ENCODE peak calls at places on chromosomes 4 and X, in eight cellular contexts. One of them, this sample, is unnamed.

GRCh38 chr4:152010680-152011079 is 249.9 kb upstream of the GATB start:
- DNase-seq in GM23338: peak; percentile 17
- DNase-seq in A549: no peak
- DNase-seq in GM12878: no peak
- DNase-seq in SK-N-SH: no peak
- DNase-seq in HepG2: no peak
- DNase-seq in K562: no peak
- DNase-seq in HCT116: no peak
- DNase-seq in this sample: no peak

GRCh38 chrX:109635151-109635550 is 10.2 kb upstream of the KCNE5 start:
- DNase-seq in SK-N-SH: peak; percentile 32
- DNase-seq in K562: peak; percentile 34
- DNase-seq in HepG2: no peak
- DNase-seq in GM12878: no peak
- DNase-seq in HCT116: no peak
- DNase-seq in A549: peak; percentile 15
- DNase-seq in GM23338: peak; percentile 29
- DNase-seq in this sample: peak; percentile 4

GRCh38 chr4:165631208-165631894 is 241.7 kb upstream of the TLL1 start:
- DNase-seq in GM23338: no peak
- DNase-seq in HepG2: no peak
- DNase-seq in A549: no peak
- DNase-seq in HCT116: no peak
- DNase-seq in SK-N-SH: no peak
- DNase-seq in K562: no peak
- DNase-seq in GM12878: no peak
- DNase-seq in this sample: no peak

GRCh38 chr4:69818060-69818639 is 41.8 kb downstream of the SULT1E1 start:
- DNase-seq in SK-N-SH: no peak
- DNase-seq in HCT116: no peak
- DNase-seq in GM12878: no peak
- DNase-seq in GM23338: no peak
- DNase-seq in K562: no peak
- DNase-seq in HepG2: no peak
- DNase-seq in A549: no peak
- DNase-seq in this sample: no peak

GRCh38 chrX:10110316-10110932 is 46.4 kb upstream of the CLCN4 start:
- DNase-seq in HepG2: no peak
- DNase-seq in HCT116: no peak
- DNase-seq in GM23338: no peak
- DNase-seq in A549: no peak
- DNase-seq in GM12878: no peak
- DNase-seq in K562: no peak
- DNase-seq in SK-N-SH: no peak
- DNase-seq in this sample: no peak

GRCh38 chr4:123554263-123554662 is 157.7 kb downstream of the SPRY1 start:
- DNase-seq in SK-N-SH: no peak
- DNase-seq in HCT116: no peak
- DNase-seq in GM23338: no peak
- DNase-seq in HepG2: no peak
- DNase-seq in GM12878: no peak
- DNase-seq in K562: no peak
- DNase-seq in A549: no peak
- DNase-seq in this sample: no peak

GRCh38 chrX:47145408-47146120 is 543 bp downstream of the RBM10 start:
- DNase-seq in A549: no peak
- DNase-seq in SK-N-SH: peak; percentile 71
- DNase-seq in GM23338: no peak
- DNase-seq in HCT116: no peak
- DNase-seq in K562: peak; percentile 13
- DNase-seq in HepG2: no peak
- DNase-seq in GM12878: no peak
- DNase-seq in this sample: no peak

GRCh38 chrX:140815868-140816267 is 106.3 kb downstream of the LINC00632 start:
- DNase-seq in K562: no peak
- DNase-seq in A549: no peak
- DNase-seq in GM12878: no peak
- DNase-seq in GM23338: no peak
- DNase-seq in HCT116: no peak
- DNase-seq in SK-N-SH: no peak
- DNase-seq in HepG2: no peak
- DNase-seq in this sample: peak; percentile 2

GRCh38 chrX:110008001-110008635 is 5.2 kb downstream of the TMEM164 start:
- DNase-seq in HepG2: no peak
- DNase-seq in HCT116: no peak
- DNase-seq in SK-N-SH: peak; percentile 45
- DNase-seq in GM23338: no peak
- DNase-seq in GM12878: no peak
- DNase-seq in A549: no peak
- DNase-seq in K562: no peak
- DNase-seq in this sample: no peak

GRCh38 chrX:73262991-73263390 is 48.3 kb upstream of the NAP1L2 start:
- DNase-seq in SK-N-SH: peak; percentile 2
- DNase-seq in HCT116: peak; percentile 0
- DNase-seq in HepG2: peak; percentile 7
- DNase-seq in K562: peak; percentile 10
- DNase-seq in A549: peak; percentile 34
- DNase-seq in GM23338: peak; percentile 63
- DNase-seq in GM12878: no peak
- DNase-seq in this sample: no peak

GRCh38 chrX:115344885-115345653 is 55.6 kb downstream of the LUZP4 start:
- DNase-seq in SK-N-SH: peak; percentile 58
- DNase-seq in HCT116: peak; percentile 29
- DNase-seq in HepG2: peak; percentile 91
- DNase-seq in K562: no peak
- DNase-seq in GM23338: peak; percentile 55
- DNase-seq in GM12878: no peak
- DNase-seq in A549: peak; percentile 91
- DNase-seq in this sample: no peak

GRCh38 chr4:38605181-38605764 is 58.7 kb upstream of the KLF3 start:
- DNase-seq in HCT116: no peak
- DNase-seq in HepG2: no peak
- DNase-seq in GM23338: no peak
- DNase-seq in SK-N-SH: no peak
- DNase-seq in K562: peak; percentile 55
- DNase-seq in GM12878: no peak
- DNase-seq in A549: no peak
- DNase-seq in this sample: no peak

DNA sequence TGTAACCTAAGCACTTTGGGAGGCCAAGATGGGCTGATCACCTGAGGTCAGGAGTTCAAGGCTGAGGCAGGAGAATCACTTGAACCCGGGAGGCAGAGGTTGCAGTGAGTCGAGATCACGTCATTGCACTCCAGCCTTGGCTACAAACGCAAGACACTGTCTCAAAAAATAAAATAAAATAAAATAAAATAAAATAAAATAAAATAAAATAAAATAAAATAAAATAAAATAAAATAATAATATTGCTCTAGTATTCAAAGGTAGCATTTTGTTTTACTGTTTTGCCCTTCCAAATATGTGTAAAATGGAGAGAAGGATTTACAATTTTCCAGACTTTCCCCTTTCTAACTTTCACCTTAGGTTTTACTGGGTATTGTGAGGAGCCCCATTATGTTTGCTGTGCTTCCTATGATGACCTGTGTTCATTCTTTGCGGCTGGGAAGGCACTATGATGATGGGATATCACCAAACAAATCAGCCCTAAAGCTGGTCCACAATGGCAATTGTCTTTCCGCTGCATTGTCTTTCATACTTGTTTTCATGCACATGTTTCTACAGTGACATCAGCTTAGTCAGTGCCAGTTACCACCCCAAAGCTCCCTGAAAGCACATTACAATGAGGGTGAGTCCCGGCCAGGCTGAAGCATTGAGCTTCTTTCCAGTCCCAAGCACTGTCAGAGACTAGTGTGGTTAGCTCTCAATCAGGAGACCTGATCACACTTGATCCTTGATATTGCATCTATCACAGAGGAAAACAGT is 50.8 kb downstream of the DTHD1 start:
- DNase-seq in A549: no peak
- DNase-seq in SK-N-SH: no peak
- DNase-seq in K562: no peak
- DNase-seq in GM23338: peak; percentile 15
- DNase-seq in GM12878: peak; percentile 61
- DNase-seq in HCT116: no peak
- DNase-seq in HepG2: no peak
- DNase-seq in this sample: no peak
- H3K4me3 ChIP-seq in A549: no peak overlapping the region
- H3K4me3 ChIP-seq in SK-N-SH: no peak overlapping the region
- H3K4me3 ChIP-seq in K562: no peak overlapping the region
- H3K4me3 ChIP-seq in GM23338: no peak overlapping the region
- H3K4me3 ChIP-seq in GM12878: peak overlapping the region; percentile 41
- H3K4me3 ChIP-seq in HCT116: no peak overlapping the region
- H3K4me3 ChIP-seq in HepG2: no peak overlapping the region
- H3K4me3 ChIP-seq in this sample: no peak overlapping the region

GRCh38 chrX:136126892-136127406 is 20.4 kb upstream of the FHL1 start:
- DNase-seq in GM12878: no peak
- DNase-seq in SK-N-SH: peak; percentile 31
- DNase-seq in GM23338: no peak
- DNase-seq in HepG2: no peak
- DNase-seq in K562: no peak
- DNase-seq in HCT116: no peak
- DNase-seq in A549: no peak
- DNase-seq in this sample: no peak
- TF ChIP-seq REST in GM12878: no peak
- TF ChIP-seq REST in SK-N-SH: no peak
- TF ChIP-seq REST in GM23338: no peak
- TF ChIP-seq REST in HepG2: no peak
- TF ChIP-seq REST in K562: no peak
- TF ChIP-seq REST in HCT116: no peak
- TF ChIP-seq REST in A549: no peak
- TF ChIP-seq REST in this sample: no peak

GRCh38 chrX:49878128-49878833 is 1.0 kb upstream of the USP27X start:
- DNase-seq in A549: no peak
- DNase-seq in HepG2: no peak
- DNase-seq in GM23338: no peak
- DNase-seq in GM12878: no peak
- DNase-seq in K562: peak; percentile 49
- DNase-seq in SK-N-SH: peak; percentile 45
- DNase-seq in HCT116: no peak
- DNase-seq in this sample: no peak
- H3K4me3 ChIP-seq in A549: peak overlapping the region; percentile 72
- H3K4me3 ChIP-seq in HepG2: peak overlapping the region; percentile 71
- H3K4me3 ChIP-seq in GM23338: peak overlapping the region; percentile 71
- H3K4me3 ChIP-seq in GM12878: no peak overlapping the region
- H3K4me3 ChIP-seq in K562: peak overlapping the region; percentile 45
- H3K4me3 ChIP-seq in SK-N-SH: peak overlapping the region; percentile 54
- H3K4me3 ChIP-seq in HCT116: peak overlapping the region; percentile 51
- H3K4me3 ChIP-seq in this sample: no peak overlapping the region

GRCh38 chr4:41125558-41126311 is 88.6 kb downstream of the APBB2 start:
- DNase-seq in GM12878: no peak
- DNase-seq in HCT116: no peak
- DNase-seq in HepG2: no peak
- DNase-seq in K562: no peak
- DNase-seq in SK-N-SH: no peak
- DNase-seq in GM23338: no peak
- DNase-seq in A549: no peak
- DNase-seq in this sample: no peak
- TF ChIP-seq REST in GM12878: no peak
- TF ChIP-seq REST in HCT116: no peak
- TF ChIP-seq REST in HepG2: no peak
- TF ChIP-seq REST in K562: no peak
- TF ChIP-seq REST in SK-N-SH: no peak
- TF ChIP-seq REST in GM23338: no peak
- TF ChIP-seq REST in A549: no peak
- TF ChIP-seq REST in this sample: no peak

GRCh38 chrX:21747523-21747922 is 10.4 kb downstream of the SMPX start:
- DNase-seq in HCT116: no peak
- DNase-seq in GM12878: no peak
- DNase-seq in K562: no peak
- DNase-seq in SK-N-SH: no peak
- DNase-seq in A549: no peak
- DNase-seq in GM23338: peak; percentile 26
- DNase-seq in HepG2: no peak
- DNase-seq in this sample: no peak
- H3K4me3 ChIP-seq in HCT116: no peak overlapping the region
- H3K4me3 ChIP-seq in GM12878: no peak overlapping the region
- H3K4me3 ChIP-seq in K562: no peak overlapping the region
- H3K4me3 ChIP-seq in SK-N-SH: no peak overlapping the region
- H3K4me3 ChIP-seq in A549: no peak overlapping the region
- H3K4me3 ChIP-seq in GM23338: peak overlapping the region; percentile 35
- H3K4me3 ChIP-seq in HepG2: no peak overlapping the region
- H3K4me3 ChIP-seq in this sample: no peak overlapping the region

GRCh38 chrX:69189972-69190371 is 24.7 kb upstream of the PJA1 start:
- DNase-seq in GM23338: no peak
- DNase-seq in A549: no peak
- DNase-seq in HepG2: no peak
- DNase-seq in K562: no peak
- DNase-seq in HCT116: no peak
- DNase-seq in GM12878: no peak
- DNase-seq in SK-N-SH: no peak
- DNase-seq in this sample: no peak
- TF ChIP-seq REST in GM23338: no peak
- TF ChIP-seq REST in A549: no peak
- TF ChIP-seq REST in HepG2: no peak
- TF ChIP-seq REST in K562: no peak
- TF ChIP-seq REST in HCT116: no peak
- TF ChIP-seq REST in GM12878: no peak
- TF ChIP-seq REST in SK-N-SH: no peak
- TF ChIP-seq REST in this sample: no peak

GRCh38 chr4:40897557-40898203 is 147.9 kb downstream of the NSUN7 start:
- DNase-seq in HCT116: peak; percentile 40
- DNase-seq in GM23338: peak; percentile 94
- DNase-seq in A549: peak; percentile 79
- DNase-seq in GM12878: no peak
- DNase-seq in SK-N-SH: peak; percentile 85
- DNase-seq in K562: peak; percentile 75
- DNase-seq in HepG2: peak; percentile 53
- DNase-seq in this sample: peak; percentile 73
- H3K4me3 ChIP-seq in HCT116: no peak overlapping the region
- H3K4me3 ChIP-seq in GM23338: no peak overlapping the region
- H3K4me3 ChIP-seq in A549: peak overlapping the region; percentile 47
- H3K4me3 ChIP-seq in GM12878: peak overlapping the region; percentile 34
- H3K4me3 ChIP-seq in SK-N-SH: no peak overlapping the region
- H3K4me3 ChIP-seq in K562: no peak overlapping the region
- H3K4me3 ChIP-seq in HepG2: no peak overlapping the region
- H3K4me3 ChIP-seq in this sample: peak overlapping the region; percentile 20

GRCh38 chr4:85995361-85995760 is 364.5 kb downstream of the MAPK10 start:
- DNase-seq in A549: no peak
- DNase-seq in HepG2: no peak
- DNase-seq in GM23338: no peak
- DNase-seq in GM12878: no peak
- DNase-seq in SK-N-SH: no peak
- DNase-seq in K562: no peak
- DNase-seq in HCT116: no peak
- DNase-seq in this sample: no peak

GRCh38 chr4:85993641-85994040 is 366.2 kb downstream of the MAPK10 start:
- DNase-seq in HepG2: no peak
- DNase-seq in GM23338: no peak
- DNase-seq in GM12878: no peak
- DNase-seq in A549: no peak
- DNase-seq in HCT116: no peak
- DNase-seq in SK-N-SH: no peak
- DNase-seq in K562: no peak
- DNase-seq in this sample: no peak

GRCh38 chr4:85994576-85994975 is 365.3 kb downstream of the MAPK10 start:
- DNase-seq in A549: no peak
- DNase-seq in GM12878: no peak
- DNase-seq in HCT116: no peak
- DNase-seq in SK-N-SH: no peak
- DNase-seq in HepG2: no peak
- DNase-seq in GM23338: no peak
- DNase-seq in K562: no peak
- DNase-seq in this sample: no peak
- TF ChIP-seq REST in A549: no peak
- TF ChIP-seq REST in GM12878: no peak
- TF ChIP-seq REST in HCT116: no peak
- TF ChIP-seq REST in SK-N-SH: no peak
- TF ChIP-seq REST in HepG2: no peak
- TF ChIP-seq REST in GM23338: no peak
- TF ChIP-seq REST in K562: no peak
- TF ChIP-seq REST in this sample: no peak

This sample was measured in HL-60.